ENCODE peak calls at places on chromosomes 3 and 15, in nine cellular contexts. One of them, this sample, is unnamed.

GRCh38 chr3:178561239-178561638 is 25.0 kb downstream of the KCNMB2 start:
- DNase-seq in endothelial cell: no peak
- DNase-seq in body of pancreas: no peak
- DNase-seq in IMR-90: no peak
- DNase-seq in spleen: no peak
- DNase-seq in GM13977: no peak
- DNase-seq in NB4: no peak
- DNase-seq in type B pancreatic cell: no peak
- DNase-seq in Panc1: no peak
- DNase-seq in this sample: no peak

GRCh38 chr3:193010191-193010590 is 92.5 kb upstream of the MB21D2 start:
- DNase-seq in endothelial cell: no peak
- DNase-seq in body of pancreas: no peak
- DNase-seq in IMR-90: no peak
- DNase-seq in spleen: no peak
- DNase-seq in GM13977: no peak
- DNase-seq in NB4: no peak
- DNase-seq in type B pancreatic cell: no peak
- DNase-seq in Panc1: no peak
- DNase-seq in this sample: no peak

GRCh38 chr3:172153335-172153861 is 114.0 kb downstream of the FNDC3B start:
- DNase-seq in endothelial cell: peak; percentile 67
- DNase-seq in body of pancreas: peak; percentile 93
- DNase-seq in IMR-90: peak; percentile 99
- DNase-seq in spleen: peak; percentile 86
- DNase-seq in GM13977: no peak
- DNase-seq in NB4: peak; percentile 80
- DNase-seq in type B pancreatic cell: no peak
- DNase-seq in Panc1: peak; percentile 84
- DNase-seq in this sample: peak; percentile 98

GRCh38 chr3:63706321-63707085 is 54.0 kb downstream of the SNTN start:
- DNase-seq in endothelial cell: no peak
- DNase-seq in body of pancreas: no peak
- DNase-seq in IMR-90: no peak
- DNase-seq in spleen: no peak
- DNase-seq in GM13977: no peak
- DNase-seq in NB4: no peak
- DNase-seq in type B pancreatic cell: no peak
- DNase-seq in Panc1: no peak
- DNase-seq in this sample: peak; percentile 26

GRCh38 chr3:8052599-8053185 is 448.9 kb upstream of the LMCD1 start:
- DNase-seq in endothelial cell: no peak
- DNase-seq in body of pancreas: peak; percentile 12
- DNase-seq in IMR-90: no peak
- DNase-seq in spleen: no peak
- DNase-seq in GM13977: no peak
- DNase-seq in NB4: no peak
- DNase-seq in type B pancreatic cell: no peak
- DNase-seq in Panc1: no peak
- DNase-seq in this sample: no peak

GRCh38 chr15:31325432-31325975 is 1.1 kb upstream of the KLF13 start:
- DNase-seq in endothelial cell: peak; percentile 36
- DNase-seq in body of pancreas: peak; percentile 73
- DNase-seq in IMR-90: peak; percentile 6
- DNase-seq in spleen: peak; percentile 96
- DNase-seq in GM13977: no peak
- DNase-seq in NB4: peak; percentile 81
- DNase-seq in type B pancreatic cell: no peak
- DNase-seq in Panc1: no peak
- DNase-seq in this sample: no peak

GRCh38 chr3:33758278-33758677 is 40.2 kb upstream of the PDCD6IP start:
- DNase-seq in endothelial cell: no peak
- DNase-seq in body of pancreas: no peak
- DNase-seq in IMR-90: no peak
- DNase-seq in spleen: no peak
- DNase-seq in GM13977: no peak
- DNase-seq in NB4: no peak
- DNase-seq in type B pancreatic cell: no peak
- DNase-seq in Panc1: no peak
- DNase-seq in this sample: no peak

GRCh38 chr15:75104804-75105557 is 81.6 kb downstream of the PPCDC start:
- DNase-seq in endothelial cell: no peak
- DNase-seq in body of pancreas: no peak
- DNase-seq in IMR-90: peak; percentile 83
- DNase-seq in spleen: no peak
- DNase-seq in GM13977: peak; percentile 70
- DNase-seq in NB4: peak; percentile 91
- DNase-seq in type B pancreatic cell: no peak
- DNase-seq in Panc1: peak; percentile 50
- DNase-seq in this sample: peak; percentile 97

GRCh38 chr3:195708626-195709481 is 11.9 kb upstream of the MUC20 start:
- DNase-seq in endothelial cell: no peak
- DNase-seq in body of pancreas: no peak
- DNase-seq in IMR-90: no peak
- DNase-seq in spleen: no peak
- DNase-seq in GM13977: no peak
- DNase-seq in NB4: no peak
- DNase-seq in type B pancreatic cell: no peak
- DNase-seq in Panc1: no peak
- DNase-seq in this sample: no peak

GRCh38 chr3:42666577-42666998 is 13.1 kb downstream of the ZBTB47 start:
- DNase-seq in endothelial cell: no peak
- DNase-seq in body of pancreas: no peak
- DNase-seq in IMR-90: no peak
- DNase-seq in spleen: peak; percentile 56
- DNase-seq in GM13977: no peak
- DNase-seq in NB4: no peak
- DNase-seq in type B pancreatic cell: no peak
- DNase-seq in Panc1: no peak
- DNase-seq in this sample: no peak

GRCh38 chr15:59553879-59554735 is 57.5 kb upstream of the GCNT3 start:
- DNase-seq in endothelial cell: peak; percentile 19
- DNase-seq in body of pancreas: no peak
- DNase-seq in IMR-90: no peak
- DNase-seq in spleen: no peak
- DNase-seq in GM13977: no peak
- DNase-seq in NB4: no peak
- DNase-seq in type B pancreatic cell: no peak
- DNase-seq in Panc1: no peak
- DNase-seq in this sample: peak; percentile 12

GRCh38 chr15:48397841-48398240 is 66.6 kb downstream of the DUT start:
- DNase-seq in endothelial cell: no peak
- DNase-seq in body of pancreas: peak; percentile 13
- DNase-seq in IMR-90: no peak
- DNase-seq in spleen: no peak
- DNase-seq in GM13977: no peak
- DNase-seq in NB4: no peak
- DNase-seq in type B pancreatic cell: no peak
- DNase-seq in Panc1: no peak
- DNase-seq in this sample: no peak

GRCh38 chr3:31485206-31485605 is 47.5 kb upstream of the STT3B start:
- DNase-seq in endothelial cell: no peak
- DNase-seq in body of pancreas: no peak
- DNase-seq in IMR-90: no peak
- DNase-seq in spleen: no peak
- DNase-seq in GM13977: no peak
- DNase-seq in NB4: peak; percentile 64
- DNase-seq in type B pancreatic cell: no peak
- DNase-seq in Panc1: no peak
- DNase-seq in this sample: no peak

GRCh38 chr15:34699968-34700640 is 54.7 kb downstream of the GJD2 start:
- DNase-seq in endothelial cell: no peak
- DNase-seq in body of pancreas: no peak
- DNase-seq in IMR-90: no peak
- DNase-seq in spleen: no peak
- DNase-seq in GM13977: no peak
- DNase-seq in NB4: no peak
- DNase-seq in type B pancreatic cell: no peak
- DNase-seq in Panc1: no peak
- DNase-seq in this sample: no peak

GRCh38 chr15:59791646-59792208 is 102.6 kb upstream of the BNIP2 start:
- DNase-seq in endothelial cell: no peak
- DNase-seq in body of pancreas: no peak
- DNase-seq in IMR-90: no peak
- DNase-seq in spleen: no peak
- DNase-seq in GM13977: no peak
- DNase-seq in NB4: no peak
- DNase-seq in type B pancreatic cell: no peak
- DNase-seq in Panc1: no peak
- DNase-seq in this sample: no peak

GRCh38 chr15:81311834-81312459 is 12.0 kb downstream of the STARD5 start:
- DNase-seq in endothelial cell: no peak
- DNase-seq in body of pancreas: no peak
- DNase-seq in IMR-90: peak; percentile 31
- DNase-seq in spleen: peak; percentile 78
- DNase-seq in GM13977: peak; percentile 28
- DNase-seq in NB4: peak; percentile 92
- DNase-seq in type B pancreatic cell: no peak
- DNase-seq in Panc1: no peak
- DNase-seq in this sample: peak; percentile 3

GRCh38 chr3:183369117-183369516 is 59.3 kb downstream of the MCF2L2 start:
- DNase-seq in endothelial cell: no peak
- DNase-seq in body of pancreas: no peak
- DNase-seq in IMR-90: no peak
- DNase-seq in spleen: no peak
- DNase-seq in GM13977: no peak
- DNase-seq in NB4: peak; percentile 94
- DNase-seq in type B pancreatic cell: no peak
- DNase-seq in Panc1: no peak
- DNase-seq in this sample: no peak

GRCh38 chr15:73246898-73247297 is 121.9 kb downstream of the HCN4 start:
- DNase-seq in endothelial cell: no peak
- DNase-seq in body of pancreas: no peak
- DNase-seq in IMR-90: no peak
- DNase-seq in spleen: no peak
- DNase-seq in GM13977: no peak
- DNase-seq in NB4: no peak
- DNase-seq in type B pancreatic cell: no peak
- DNase-seq in Panc1: no peak
- DNase-seq in this sample: no peak

GRCh38 chr3:11784962-11785361 is 61.7 kb downstream of the TAMM41 start:
- DNase-seq in endothelial cell: no peak
- DNase-seq in body of pancreas: no peak
- DNase-seq in IMR-90: no peak
- DNase-seq in spleen: no peak
- DNase-seq in GM13977: no peak
- DNase-seq in NB4: peak; percentile 22
- DNase-seq in type B pancreatic cell: no peak
- DNase-seq in Panc1: no peak
- DNase-seq in this sample: no peak

GRCh38 chr15:92425578-92426225 is 32.0 kb downstream of the ST8SIA2 start:
- DNase-seq in endothelial cell: no peak
- DNase-seq in body of pancreas: no peak
- DNase-seq in IMR-90: no peak
- DNase-seq in spleen: no peak
- DNase-seq in GM13977: no peak
- DNase-seq in NB4: no peak
- DNase-seq in type B pancreatic cell: no peak
- DNase-seq in Panc1: no peak
- DNase-seq in this sample: no peak
- TF ChIP-seq CTCF in endothelial cell: no peak
- TF ChIP-seq CTCF in body of pancreas: no peak
- TF ChIP-seq CTCF in IMR-90: no peak
- TF ChIP-seq CTCF in spleen: no peak
- TF ChIP-seq CTCF in GM13977: no peak
- TF ChIP-seq CTCF in NB4: no peak
- TF ChIP-seq CTCF in type B pancreatic cell: no peak
- TF ChIP-seq CTCF in Panc1: no peak
- TF ChIP-seq CTCF in this sample: no peak

GRCh38 chr3:23146163-23146562 is 57.0 kb upstream of the UBE2E2 start:
- DNase-seq in endothelial cell: no peak
- DNase-seq in body of pancreas: no peak
- DNase-seq in IMR-90: no peak
- DNase-seq in spleen: no peak
- DNase-seq in GM13977: no peak
- DNase-seq in NB4: no peak
- DNase-seq in type B pancreatic cell: no peak
- DNase-seq in Panc1: no peak
- DNase-seq in this sample: no peak
- TF ChIP-seq CTCF in endothelial cell: no peak
- TF ChIP-seq CTCF in body of pancreas: no peak
- TF ChIP-seq CTCF in IMR-90: no peak
- TF ChIP-seq CTCF in spleen: no peak
- TF ChIP-seq CTCF in GM13977: no peak
- TF ChIP-seq CTCF in NB4: no peak
- TF ChIP-seq CTCF in type B pancreatic cell: no peak
- TF ChIP-seq CTCF in Panc1: no peak
- TF ChIP-seq CTCF in this sample: no peak

GRCh38 chr15:100385300-100385699 is 43.5 kb upstream of the ADAMTS17 start:
- DNase-seq in endothelial cell: no peak
- DNase-seq in body of pancreas: no peak
- DNase-seq in IMR-90: no peak
- DNase-seq in spleen: no peak
- DNase-seq in GM13977: no peak
- DNase-seq in NB4: no peak
- DNase-seq in type B pancreatic cell: no peak
- DNase-seq in Panc1: no peak
- DNase-seq in this sample: no peak

GRCh38 chr15:100383302-100384107 is 41.7 kb upstream of the ADAMTS17 start:
- DNase-seq in endothelial cell: peak; percentile 42
- DNase-seq in body of pancreas: peak; percentile 74
- DNase-seq in IMR-90: no peak
- DNase-seq in spleen: no peak
- DNase-seq in GM13977: no peak
- DNase-seq in NB4: peak; percentile 63
- DNase-seq in type B pancreatic cell: no peak
- DNase-seq in Panc1: no peak
- DNase-seq in this sample: no peak

DNA sequence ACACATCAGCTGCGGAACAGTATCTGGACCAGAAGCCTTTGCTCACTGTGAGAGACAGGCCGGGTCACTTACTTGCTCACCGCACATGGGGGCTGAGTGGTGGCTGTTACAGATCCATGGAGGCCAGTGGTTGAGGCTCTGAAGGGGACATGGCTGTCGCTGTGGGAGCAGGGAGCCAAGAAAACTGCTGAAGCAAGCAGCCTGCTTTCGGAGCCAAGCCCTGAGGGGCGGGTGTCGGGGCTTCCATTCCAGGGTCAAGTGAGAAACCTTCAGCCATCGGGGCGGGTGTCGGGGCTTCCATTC is 42.3 kb upstream of the ADAMTS17 start:
- DNase-seq in endothelial cell: no peak
- DNase-seq in body of pancreas: no peak
- DNase-seq in IMR-90: no peak
- DNase-seq in spleen: no peak
- DNase-seq in GM13977: no peak
- DNase-seq in NB4: no peak
- DNase-seq in type B pancreatic cell: no peak
- DNase-seq in Panc1: no peak
- DNase-seq in this sample: no peak
- TF ChIP-seq CTCF in endothelial cell: no peak
- TF ChIP-seq CTCF in body of pancreas: no peak
- TF ChIP-seq CTCF in IMR-90: no peak
- TF ChIP-seq CTCF in spleen: no peak
- TF ChIP-seq CTCF in GM13977: no peak
- TF ChIP-seq CTCF in NB4: no peak
- TF ChIP-seq CTCF in type B pancreatic cell: no peak
- TF ChIP-seq CTCF in Panc1: peak; percentile 32
- TF ChIP-seq CTCF in this sample: no peak

DNA sequence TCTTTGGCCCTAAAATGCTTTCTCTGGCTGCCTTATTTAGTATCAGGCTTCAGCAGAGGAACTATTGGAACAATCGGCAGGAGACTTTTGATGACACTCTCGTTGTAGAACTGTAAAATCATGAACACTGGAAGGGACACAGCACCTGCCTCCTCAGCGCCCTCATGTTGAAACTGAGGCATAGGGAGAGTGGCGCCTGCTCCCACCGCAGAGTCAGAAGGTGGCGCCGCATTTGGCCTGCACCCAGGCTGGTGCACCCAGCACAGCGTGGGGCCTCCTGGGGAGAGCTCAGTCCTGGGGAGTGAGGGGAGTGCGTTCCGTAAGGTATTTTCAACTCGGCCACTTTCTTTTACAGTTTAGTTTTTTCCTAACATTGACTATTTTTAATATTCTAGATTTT is 78.2 kb upstream of the BLM start:
- DNase-seq in endothelial cell: no peak
- DNase-seq in body of pancreas: no peak
- DNase-seq in IMR-90: no peak
- DNase-seq in spleen: no peak
- DNase-seq in GM13977: no peak
- DNase-seq in NB4: no peak
- DNase-seq in type B pancreatic cell: no peak
- DNase-seq in Panc1: no peak
- DNase-seq in this sample: no peak
- TF ChIP-seq CTCF in endothelial cell: no peak
- TF ChIP-seq CTCF in body of pancreas: no peak
- TF ChIP-seq CTCF in IMR-90: no peak
- TF ChIP-seq CTCF in spleen: no peak
- TF ChIP-seq CTCF in GM13977: no peak
- TF ChIP-seq CTCF in NB4: peak; percentile 8
- TF ChIP-seq CTCF in type B pancreatic cell: no peak
- TF ChIP-seq CTCF in Panc1: no peak
- TF ChIP-seq CTCF in this sample: peak; percentile 18

This sample was measured in HFFc6.